ENCODE peak calls at places on chromosomes 4 and X, in nine cellular contexts. D is left cardiac atrium; Z is GM10248; J is NCI-H1105; R is CD8-positive, alpha-beta memory T cell; G is putamen; B is stimulated activated CD8-positive, alpha-beta memory T cell treated with anti-CD3 and anti-CD28 coated beads, Interleukin-4, amount 100 ng/mL, for 24 hours; X is occipital lobe; T is foreskin fibroblast. S is an unnamed sample.

GRCh38 chrX:104330966-104331365 is 76.2 kb upstream of the ESX1 start:
- DNase-seq in Z (no peak), T (peak; percentile 51), D (no peak), J (no peak), X (no peak), G (no peak), B (no peak), R (no peak), S (no peak)

GRCh38 chrX:48493890-48494364 is 14.9 kb upstream of the PORCN start:
- DNase-seq in X (no peak), B (no peak), T (no peak), Z (no peak), J (no peak), D (no peak), G (no peak), R (no peak), S (no peak)

GRCh38 chrX:86102341-86102740 is 45.9 kb upstream of the DACH2 start:
- DNase-seq in T (no peak), B (no peak), J (no peak), Z (no peak), X (no peak), D (no peak), G (no peak), R (no peak), S (no peak)

GRCh38 chr4:4862665-4863482 is 3.4 kb downstream of the MSX1 start:
- DNase-seq in G (no peak), Z (no peak), T (no peak), R (no peak), D (no peak), B (no peak), J (no peak), X (no peak), S (no peak)

GRCh38 chr4:122045533-122045932 is 93.7 kb upstream of the TRPC3 start:
- DNase-seq in J (peak; percentile 76), B (no peak), D (peak; percentile 34), X (no peak), Z (no peak), T (peak; percentile 98), R (no peak), G (no peak), S (no peak)

GRCh38 chr4:173121044-173121685 is 47.4 kb upstream of the GALNT7 start:
- DNase-seq in R (no peak), J (no peak), T (no peak), G (no peak), X (no peak), B (no peak), Z (peak; percentile 32), D (no peak), S (no peak)

GRCh38 chr4:60450054-60450453 is 750.1 kb upstream of the ADGRL3 start:
- DNase-seq in G (no peak), B (no peak), X (no peak), R (no peak), D (no peak), J (no peak), Z (no peak), T (no peak), S (no peak)

GRCh38 chr4:64465263-64465662 is 56.0 kb upstream of the TECRL start:
- DNase-seq in G (no peak), T (no peak), Z (no peak), B (no peak), R (no peak), X (no peak), D (no peak), J (no peak), S (no peak)

GRCh38 chrX:68942797-68943196 is 114.0 kb downstream of the EFNB1 start:
- DNase-seq in T (no peak), G (no peak), X (no peak), J (no peak), R (no peak), Z (no peak), B (no peak), D (no peak), S (no peak)

GRCh38 chr4:126647756-126648396 is 984.9 kb upstream of the INTU start:
- DNase-seq in J (no peak), T (no peak), B (no peak), R (no peak), Z (no peak), X (no peak), D (no peak), G (no peak), S (no peak)

GRCh38 chrX:71315917-71316316 is 14.4 kb downstream of the ITGB1BP2 start:
- DNase-seq in R (no peak), B (no peak), D (no peak), X (no peak), J (no peak), T (peak; percentile 58), Z (no peak), G (no peak), S (no peak)

GRCh38 chr4:86878640-86879039 is 13.6 kb downstream of the C4orf36 start:
- DNase-seq in D (no peak), R (no peak), B (no peak), T (no peak), X (no peak), G (no peak), J (no peak), Z (no peak), S (no peak)

GRCh38 chr4:98838977-98839618 is 89.8 kb downstream of the EIF4E start:
- DNase-seq in G (no peak), B (no peak), X (no peak), Z (no peak), J (no peak), D (no peak), R (no peak), T (no peak), S (no peak)

GRCh38 chrX:118965395-118965794 is 9.0 kb upstream of the LONRF3 start:
- DNase-seq in R (no peak), X (no peak), D (no peak), J (no peak), G (no peak), T (no peak), Z (no peak), B (no peak), S (no peak)

GRCh38 chr4:168475745-168476144 is 4.5 kb downstream of the DDX60L start:
- DNase-seq in J (no peak), B (no peak), R (no peak), T (no peak), X (no peak), G (no peak), D (no peak), Z (no peak), S (no peak)

GRCh38 chrX:40734956-40735317 is 405 bp downstream of the MED14 start:
- DNase-seq in R (no peak), B (no peak), Z (peak; percentile 36), D (peak; percentile 30), X (no peak), G (no peak), T (no peak), J (no peak), S (peak; percentile 18)

GRCh38 chr4:87241341-87241740 is 20.9 kb upstream of the KLHL8 start:
- DNase-seq in Z (no peak), X (no peak), D (no peak), R (no peak), G (no peak), B (no peak), J (no peak), T (no peak), S (no peak)

GRCh38 chr4:74197123-74197522 is 39.2 kb downstream of the MTHFD2L start:
- DNase-seq in T (no peak), Z (no peak), D (no peak), R (no peak), J (no peak), B (no peak), G (no peak), X (no peak), S (no peak)

GRCh38 chr4:138522366-138522765 is 280.2 kb upstream of the SLC7A11 start:
- DNase-seq in X (no peak), R (no peak), G (no peak), Z (no peak), D (no peak), T (peak; percentile 14), B (no peak), J (no peak), S (no peak)

GRCh38 chr4:169618286-169618685 is 2.1 kb upstream of the CLCN3 start:
- DNase-seq in J (no peak), X (no peak), B (no peak), G (no peak), D (no peak), T (peak; percentile 41), R (no peak), Z (no peak), S (no peak)

GRCh38 chr4:78478523-78478922 is 73.0 kb upstream of the ANXA3 start:
- DNase-seq in D (no peak), R (no peak), Z (no peak), B (no peak), T (no peak), J (no peak), X (no peak), G (no peak), S (no peak)

GRCh38 chr4:150238591-150238990 is 160.3 kb downstream of the DCLK2 start:
- DNase-seq in J (no peak), Z (no peak), R (no peak), T (peak; percentile 65), D (no peak), G (no peak), B (no peak), X (no peak), S (no peak)

GRCh38 chr4:159723341-159724048 is 620.6 kb downstream of the RAPGEF2 start:
- DNase-seq in G (no peak), B (no peak), R (no peak), T (no peak), X (no peak), D (no peak), J (no peak), Z (no peak), S (no peak)

GRCh38 chr4:46946914-46947313 is 37.9 kb upstream of the COX7B2 start:
- DNase-seq in G (no peak), B (no peak), T (no peak), Z (no peak), J (no peak), X (no peak), R (no peak), D (no peak), S (no peak)

GRCh38 chrX:123884809-123885408 is 25.1 kb downstream of the XIAP start:
- DNase-seq in Z (peak; percentile 49), G (no peak), J (peak; percentile 21), B (no peak), R (peak; percentile 26), X (no peak), T (no peak), D (no peak), S (no peak)

GRCh38 chr4:186149872-186150271 is 41.5 kb upstream of the CYP4V2 start:
- DNase-seq in G (peak; percentile 43), R (no peak), J (no peak), D (peak; percentile 82), Z (no peak), T (no peak), B (no peak), X (no peak), S (no peak)

GRCh38 chr4:7397206-7398103 is 37.3 kb downstream of the PSAPL1 start:
- DNase-seq in G (no peak), T (no peak), X (no peak), D (no peak), Z (no peak), J (no peak), B (no peak), R (no peak), S (no peak)

GRCh38 chr4:142355417-142355930 is 490.6 kb downstream of the INPP4B start:
- DNase-seq in Z (no peak), X (no peak), G (no peak), R (no peak), B (no peak), T (no peak), D (no peak), J (no peak), S (no peak)

GRCh38 chrX:12447448-12448154 is 309.3 kb downstream of the FRMPD4 start:
- DNase-seq in Z (no peak), D (no peak), X (no peak), T (peak; percentile 81), J (no peak), R (no peak), G (no peak), B (no peak), S (no peak)

GRCh38 chr4:42348692-42349091 is 48.6 kb upstream of the SHISA3 start:
- DNase-seq in Z (no peak), B (no peak), D (no peak), T (no peak), R (no peak), G (no peak), J (no peak), X (no peak), S (no peak)

GRCh38 chr4:34309356-34309900 is 1934.9 kb downstream of the ARAP2 start:
- DNase-seq in R (no peak), D (no peak), J (no peak), B (no peak), Z (no peak), X (no peak), G (no peak), T (peak; percentile 65), S (no peak)

S was measured in T-helper 1 cell.